ENCODE peak calls at places on chromosomes 1 and 21, in four cellular contexts. F, K, W and G are unnamed samples. For H3K27me3, the result is how much of the 10 kb centered on the place peaks cover.

GRCh38 chr1:197924516-197925123 is 7.4 kb downstream of the LHX9 start:
- DNase-seq in F (no peak), K (peak), W (no peak), G (no peak)

GRCh38 chr1:229619002-229619401 is 6.9 kb downstream of the TAF5L start:
- DNase-seq in F (no peak), K (no peak), W (no peak), G (no peak)

GRCh38 chr1:55781944-55782482 is 566.8 kb upstream of the USP24 start:
- DNase-seq in F (no peak), K (peak), W (no peak), G (no peak)

GRCh38 chr1:188904201-188904600 is 1573.5 kb downstream of the BRINP3 start:
- DNase-seq in F (no peak), K (no peak), W (no peak), G (no peak)

GRCh38 chr1:12530462-12531168 is 87.4 kb downstream of the DHRS3 start:
- DNase-seq in F (no peak), K (peak), W (no peak), G (no peak)

GRCh38 chr1:86950712-86951111 is 36.3 kb downstream of the HS2ST1 start:
- DNase-seq in F (no peak), K (no peak), W (no peak), G (no peak)

GRCh38 chr1:60874703-60875102 is 207.7 kb upstream of the NFIA start:
- DNase-seq in F (no peak), K (no peak), W (no peak), G (no peak)

GRCh38 chr1:180501865-180502360 is 464 bp downstream of the ACBD6 start:
- DNase-seq in F (peak), K (peak), W (no peak), G (no peak)

GRCh38 chr1:53195913-53196484 is 625 bp upstream of the CPT2 start:
- DNase-seq in F (no peak), K (no peak), W (no peak), G (no peak)

GRCh38 chr1:145846191-145846590 is 761 bp downstream of the NUDT17 start:
- DNase-seq in F (no peak), K (no peak), W (no peak), G (peak)

GRCh38 chr1:228006034-228006792 is 585 bp upstream of the WNT3A start:
- DNase-seq in F (no peak), K (no peak), W (peak), G (no peak)

GRCh38 chr1:241531195-241532172 is 694 bp upstream of the KMO start:
- DNase-seq in F (no peak), K (no peak), W (no peak), G (no peak)

GRCh38 chr1:243287652-243288051 is 31.8 kb downstream of the SDCCAG8 start:
- DNase-seq in F (no peak), K (no peak), W (no peak), G (no peak)

GRCh38 chr1:218349365-218350021 is 4.4 kb downstream of the TGFB2 start:
- DNase-seq in F (no peak), K (no peak), W (no peak), G (no peak)

GRCh38 chr1:218346391-218347204 is 1.5 kb downstream of the TGFB2 start:
- DNase-seq in F (no peak), K (peak), W (peak), G (no peak)

GRCh38 chr1:218347316-218347712 is 2.2 kb downstream of the TGFB2 start:
- DNase-seq in F (no peak), K (no peak), W (no peak), G (no peak)

GRCh38 chr1:218348628-218349185 is 3.6 kb downstream of the TGFB2 start:
- DNase-seq in F (no peak), K (no peak), W (no peak), G (no peak)

DNA sequence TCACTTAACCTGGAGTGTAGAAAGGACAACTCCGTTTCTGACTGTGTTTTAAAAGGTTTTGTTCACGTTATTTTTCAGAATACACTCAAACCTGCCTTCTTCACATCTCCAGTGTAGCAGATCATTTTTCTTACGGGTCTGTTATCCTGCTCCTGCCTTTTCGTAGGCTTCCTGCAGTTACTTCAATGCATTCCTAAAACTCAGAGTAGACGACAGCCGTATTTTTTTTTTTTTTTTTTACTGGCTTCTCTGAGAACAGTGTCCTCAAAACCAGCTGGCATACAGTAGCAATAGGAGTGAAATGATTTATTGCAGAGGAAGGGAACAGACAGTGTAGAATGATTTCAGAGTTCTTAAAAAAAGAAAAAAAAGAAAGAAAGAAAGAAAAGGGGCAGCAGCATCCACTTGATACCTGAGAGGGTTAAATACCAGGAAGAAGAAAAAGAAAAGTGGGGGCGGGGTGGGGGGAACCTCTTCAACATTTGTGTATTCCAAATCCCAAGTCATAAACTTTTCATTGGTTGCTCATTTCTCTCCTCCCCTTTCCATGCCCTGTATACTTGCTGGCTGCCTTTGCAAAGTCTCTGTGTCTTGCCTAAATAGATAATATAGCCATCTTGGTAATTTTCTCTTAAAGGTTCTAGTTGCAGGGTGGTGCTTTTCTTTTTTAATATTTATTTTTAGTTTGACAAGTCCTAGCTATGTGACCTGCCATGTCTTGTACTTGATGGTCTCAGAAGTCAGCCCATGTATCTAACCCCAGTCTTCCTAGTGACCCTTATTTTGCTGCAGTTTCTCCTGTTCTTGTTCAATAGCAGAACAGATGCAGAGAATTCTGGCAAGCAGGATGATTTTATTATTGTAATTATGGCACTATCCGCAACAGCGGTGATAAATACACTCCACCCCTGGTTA is 2.8 kb downstream of the TGFB2 start:
- DNase-seq in F (no peak), K (no peak), W (no peak), G (no peak)
- H3K4me3 ChIP-seq in F (peak), K (peak), W (peak), G (peak)

GRCh38 chr21:36980280-36981048 is 14.0 kb upstream of the HLCS start:
- DNase-seq in F (no peak), K (peak), W (peak), G (no peak)
- H3K27me3 ChIP-seq in F (under half), K (under half), W (under half), G (under half)

DNA sequence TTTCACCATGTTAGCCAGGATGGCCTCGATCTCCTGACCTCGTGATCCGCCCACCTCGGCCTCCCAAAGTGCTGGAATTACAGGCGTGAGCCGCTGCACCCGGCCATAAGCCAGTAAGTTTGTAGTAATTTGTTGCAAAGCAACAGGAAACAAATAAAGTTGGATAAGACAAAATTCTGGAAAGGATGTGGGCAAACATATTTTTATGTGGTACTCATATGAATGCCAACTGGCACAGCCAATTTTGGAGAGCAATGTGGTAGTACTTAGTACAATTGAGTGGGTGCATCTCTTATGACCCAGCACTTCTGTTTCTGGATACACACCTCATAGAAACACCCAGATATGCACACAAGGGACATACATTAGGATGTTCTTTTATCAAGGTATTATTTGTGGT is 8.4 kb upstream of the IL12RB2 start:
- DNase-seq in F (no peak), K (no peak), W (no peak), G (no peak)
- H3K4me3 ChIP-seq in F (no peak), K (no peak), W (no peak), G (no peak)

GRCh38 chr1:36951761-36952160 is 82.6 kb downstream of the GRIK3 start:
- DNase-seq in F (no peak), K (no peak), W (no peak), G (no peak)

GRCh38 chr1:36948147-36948546 is 86.2 kb downstream of the GRIK3 start:
- DNase-seq in F (no peak), K (no peak), W (no peak), G (no peak)

GRCh38 chr1:36947384-36947783 is 86.9 kb downstream of the GRIK3 start:
- DNase-seq in F (no peak), K (no peak), W (no peak), G (no peak)

GRCh38 chr1:36950588-36950987 is 83.7 kb downstream of the GRIK3 start:
- DNase-seq in F (no peak), K (no peak), W (no peak), G (no peak)

GRCh38 chr1:36948606-36949005 is 85.7 kb downstream of the GRIK3 start:
- DNase-seq in F (no peak), K (no peak), W (no peak), G (no peak)
- H3K27me3 ChIP-seq in F (under half), K (under half), W (under half), G (under half)